ENCODE peak calls at places on chromosomes 6 and 20, in eight cellular contexts. R, V, E, K, G, S, Z and A are unnamed samples.
A peak's percentile ranks its signal among the peaks of the same experiment; 100 is the strongest.

GRCh38 chr20:50189681-50190250 is 864 bp upstream of the CEBPB start:
- DNase-seq in E (peak; percentile 79), S (peak; percentile 55), Z (no peak), R (no peak), K (no peak), G (no peak), V (peak; percentile 66), A (peak; percentile 23)

GRCh38 chr6:109454483-109455160 is 950 bp downstream of the MICAL1 start:
- DNase-seq in G (peak; percentile 26), R (no peak), S (peak; percentile 61), K (no peak), E (no peak), V (peak; percentile 45), Z (peak; percentile 28), A (no peak)

GRCh38 chr6:12490904-12491571 is 200.9 kb downstream of the EDN1 start:
- DNase-seq in V (peak; percentile 20), S (no peak), Z (peak; percentile 93), G (peak; percentile 82), E (no peak), K (peak; percentile 96), R (peak; percentile 98), A (no peak)

GRCh38 chr6:6131492-6132109 is 124.9 kb upstream of the NRN1 start:
- DNase-seq in K (peak; percentile 6), G (no peak), S (peak; percentile 36), V (peak; percentile 29), E (peak; percentile 53), Z (no peak), R (no peak), A (peak; percentile 86)

GRCh38 chr6:80535914-80536565 is 429.6 kb downstream of the BCKDHB start:
- DNase-seq in E (no peak), K (no peak), Z (peak; percentile 79), S (no peak), G (peak; percentile 81), V (no peak), R (no peak), A (no peak)

GRCh38 chr20:48684501-48685041 is 143.2 kb downstream of the PREX1 start:
- DNase-seq in V (no peak), Z (no peak), R (no peak), S (no peak), E (no peak), G (no peak), K (peak; percentile 26), A (no peak)

GRCh38 chr6:5778317-5778857 is 228.3 kb downstream of the NRN1 start:
- DNase-seq in G (no peak), K (no peak), E (no peak), V (no peak), S (no peak), R (no peak), Z (no peak), A (no peak)

GRCh38 chr6:37155394-37156312 is 14.3 kb upstream of the PIM1 start:
- DNase-seq in K (no peak), R (peak; percentile 50), V (peak; percentile 26), E (no peak), Z (no peak), S (peak; percentile 98), G (no peak), A (no peak)

GRCh38 chr6:30570760-30571084 is 520 bp upstream of the ABCF1 start:
- DNase-seq in R (no peak), Z (no peak), E (no peak), S (no peak), K (no peak), G (no peak), V (no peak), A (peak; percentile 11)

GRCh38 chr6:32439708-32440214 is at the start of gene HLA-DRA:
- DNase-seq in E (peak; percentile 31), K (peak; percentile 81), G (peak; percentile 48), S (peak; percentile 85), Z (peak; percentile 33), V (peak; percentile 50), R (peak; percentile 12), A (peak; percentile 74)

GRCh38 chr6:109526905-109527628 is 44.0 kb upstream of the ZBTB24 start:
- DNase-seq in Z (peak; percentile 69), V (peak; percentile 80), S (peak; percentile 69), R (peak; percentile 45), K (peak; percentile 67), G (peak; percentile 77), E (peak; percentile 65), A (peak; percentile 85)

GRCh38 chr20:59993736-59994484 is 35.7 kb downstream of the CDH26 start:
- DNase-seq in E (no peak), Z (no peak), V (no peak), R (no peak), G (no peak), S (no peak), K (no peak), A (peak; percentile 16)

GRCh38 chr6:135867332-135867731 is 15.8 kb downstream of the PDE7B start:
- DNase-seq in Z (no peak), E (no peak), S (no peak), V (no peak), R (no peak), K (no peak), G (no peak), A (no peak)

GRCh38 chr20:50328996-50329898 is 138.6 kb downstream of the CEBPB start:
- DNase-seq in S (no peak), Z (no peak), R (no peak), G (no peak), K (no peak), E (peak; percentile 71), V (no peak), A (no peak)

GRCh38 chr6:124066995-124067552 is 263.4 kb downstream of the NKAIN2 start:
- DNase-seq in R (no peak), S (no peak), V (no peak), G (no peak), Z (no peak), K (peak; percentile 29), E (no peak), A (no peak)
- H2AFZ ChIP-seq in R (no peak overlapping the region), S (no peak overlapping the region), V (no peak overlapping the region), G (no peak overlapping the region), Z (no peak overlapping the region), K (no peak overlapping the region), E (no peak overlapping the region), A (no peak overlapping the region)

GRCh38 chr6:159174263-159174974 is 5.2 kb downstream of the FNDC1 start:
- DNase-seq in Z (peak; percentile 63), E (peak; percentile 46), K (peak; percentile 46), G (peak; percentile 74), S (peak; percentile 62), V (peak; percentile 89), R (peak; percentile 65), A (peak; percentile 90)
- TF ChIP-seq CTCF in Z (peak; percentile 95), E (peak; percentile 93), K (peak; percentile 95), G (peak; percentile 100), S (peak; percentile 81), V (peak; percentile 98), R (peak; percentile 95), A (peak; percentile 97)

DNA sequence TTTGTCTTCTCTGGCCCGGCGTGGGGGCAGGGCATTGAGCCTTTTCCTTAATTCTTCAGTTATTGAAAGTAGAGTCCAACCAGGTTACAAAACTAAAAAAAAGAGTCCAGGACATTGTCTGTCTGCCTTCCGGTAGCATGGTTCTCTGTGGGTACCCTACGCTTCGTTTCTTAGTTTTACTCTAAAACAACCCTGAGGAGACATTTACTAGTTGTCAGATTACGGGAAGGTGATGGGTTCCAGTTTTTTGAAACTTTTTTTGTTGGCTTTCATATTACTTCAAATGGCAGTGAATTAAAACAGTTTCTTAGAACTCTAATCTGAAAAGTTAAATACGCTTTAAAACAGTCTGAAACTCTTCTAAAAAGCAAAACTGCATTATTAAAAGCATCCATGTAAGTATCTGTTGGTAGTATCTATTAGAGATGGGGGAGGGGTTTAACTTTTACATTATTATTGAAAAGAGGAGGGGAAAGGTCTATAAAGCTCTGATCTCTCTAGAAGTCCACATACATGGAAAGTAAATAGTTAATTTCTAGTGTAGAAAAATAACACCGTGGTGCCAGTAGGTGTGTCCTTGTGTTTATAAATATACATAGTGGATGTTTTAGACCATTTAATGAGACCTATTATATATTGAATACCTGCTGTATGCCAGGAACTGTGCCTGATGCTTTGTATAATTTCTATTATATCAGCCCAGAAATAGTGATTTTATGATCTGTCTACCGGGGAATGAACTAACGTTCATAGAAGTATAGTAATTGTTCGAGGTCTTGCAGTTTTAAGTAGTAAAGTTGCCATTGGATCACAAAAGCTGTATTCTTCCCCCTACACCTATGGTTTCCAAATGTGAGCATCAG is 2.3 kb downstream of the BICRAL start:
- DNase-seq in R (no peak), V (no peak), Z (no peak), G (peak; percentile 25), S (no peak), K (peak; percentile 51), E (no peak), A (no peak)
- H3K4me1 ChIP-seq in R (peaks cover 11% of the 10 kb centered on the region), V (peaks cover 37% of the 10 kb centered on the region), Z (peaks cover 7% of the 10 kb centered on the region), G (peaks cover 5% of the 10 kb centered on the region), S (peaks cover 15% of the 10 kb centered on the region), K (peaks cover 16% of the 10 kb centered on the region), E (peaks cover 58% of the 10 kb centered on the region), A (peaks cover 28% of the 10 kb centered on the region)

GRCh38 chr20:53001502-53002301 is 29.5 kb downstream of the TSHZ2 start:
- DNase-seq in R (peak; percentile 90), G (no peak), K (no peak), S (peak; percentile 64), E (no peak), V (no peak), Z (peak; percentile 8), A (no peak)
- H2AFZ ChIP-seq in R (no peak overlapping the region), G (no peak overlapping the region), K (no peak overlapping the region), S (peak overlapping the region; percentile 49), E (no peak overlapping the region), V (peak overlapping the region; percentile 17), Z (no peak overlapping the region), A (no peak overlapping the region)

DNA sequence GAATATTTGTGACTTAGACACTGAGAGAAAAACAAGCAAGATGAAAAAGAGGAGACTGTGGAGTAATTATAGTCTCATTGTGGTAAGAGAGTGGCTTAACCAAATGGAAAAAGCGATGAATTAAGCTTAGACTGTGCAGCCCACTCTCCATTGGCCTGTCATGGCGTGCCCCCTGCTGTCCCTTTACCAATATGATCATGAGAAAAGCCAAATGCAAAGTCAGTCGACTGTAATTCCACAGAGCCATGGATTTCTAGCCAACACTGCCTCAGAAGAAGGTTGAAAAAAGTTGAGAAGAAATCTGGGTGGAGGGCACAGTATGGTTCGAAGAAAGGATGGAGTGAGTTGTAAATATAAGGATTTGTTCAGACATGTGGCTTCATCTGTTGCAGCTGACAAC is 251.3 kb downstream of the DOK5 start:
- DNase-seq in G (peak; percentile 3), E (no peak), K (no peak), S (peak; percentile 80), Z (no peak), R (no peak), V (no peak), A (no peak)
- TF ChIP-seq CTCF in G (no peak), E (peak; percentile 43), K (no peak), S (peak; percentile 85), Z (no peak), R (no peak), V (no peak), A (no peak)

DNA sequence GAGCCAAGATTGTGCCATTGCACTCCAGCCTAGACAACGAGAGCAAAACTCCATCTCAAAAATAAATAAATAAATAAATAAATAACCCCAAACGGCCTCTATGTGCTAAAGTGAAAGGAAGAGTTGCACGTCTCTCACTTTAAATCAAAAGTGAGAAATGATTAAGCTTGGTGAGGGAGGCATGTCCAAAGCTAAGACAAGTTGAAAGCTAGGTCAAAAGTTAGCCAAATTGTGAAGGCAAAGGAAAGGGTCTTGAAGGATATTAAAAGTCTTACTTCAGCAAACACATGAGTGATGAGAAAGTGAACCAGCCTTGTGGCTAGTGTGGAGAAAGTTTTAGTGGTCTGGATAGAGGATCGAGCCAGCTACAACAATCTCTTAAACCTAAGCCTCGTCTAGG is 14.3 kb downstream of the ZBP1 start:
- DNase-seq in E (no peak), G (no peak), K (no peak), V (no peak), S (no peak), R (no peak), Z (no peak), A (no peak)
- H3K4me1 ChIP-seq in E (no peaks in the 10 kb centered on the region), G (no peaks in the 10 kb centered on the region), K (no peaks in the 10 kb centered on the region), V (no peaks in the 10 kb centered on the region), S (no peaks in the 10 kb centered on the region), R (no peaks in the 10 kb centered on the region), Z (no peaks in the 10 kb centered on the region), A (no peaks in the 10 kb centered on the region)